ENCODE peak calls at places on chromosomes 4 and X, in four cellular contexts. J, V, M and U are unnamed samples. For H3K27me3 and H3K4me1, the result is how much of the 10 kb centered on the place peaks cover.

GRCh38 chr4:29805245-29805644 is 914.9 kb upstream of the PCDH7 start:
- DNase-seq in V (no peak), M (no peak), J (no peak), U (no peak)

GRCh38 chr4:56215901-56216300 is 171.4 kb downstream of the AASDH start:
- DNase-seq in M (no peak), J (no peak), V (peak), U (no peak)

GRCh38 chr4:6887591-6888371 is 21.8 kb upstream of the TBC1D14 start:
- DNase-seq in M (no peak), V (no peak), J (no peak), U (no peak)

GRCh38 chr4:183504930-183505555 is at the start of gene ING2:
- DNase-seq in M (no peak), J (no peak), V (no peak), U (peak)

GRCh38 chrX:24979081-24979480 is 36.7 kb downstream of the ARX start:
- DNase-seq in M (no peak), V (peak), J (no peak), U (no peak)

GRCh38 chr4:13918110-13918509 is 290.6 kb upstream of the BOD1L1 start:
- DNase-seq in V (peak), M (no peak), J (no peak), U (no peak)

GRCh38 chr4:25913056-25913850 is 767 bp upstream of the SMIM20 start:
- DNase-seq in J (peak), V (no peak), M (peak), U (no peak)

GRCh38 chr4:75547647-75548387 is 8.0 kb upstream of the ODAPH start:
- DNase-seq in V (peak), J (no peak), M (no peak), U (no peak)

GRCh38 chr4:85147481-85148076 is 181.1 kb upstream of the WDFY3 start:
- DNase-seq in M (peak), J (no peak), V (peak), U (no peak)

GRCh38 chr4:18813055-18813454 is 791.5 kb upstream of the LCORL start:
- DNase-seq in V (no peak), J (no peak), M (no peak), U (no peak)

GRCh38 chrX:56994375-56995270 is 718 bp downstream of the SPIN3 start:
- DNase-seq in V (peak), M (no peak), J (no peak), U (no peak)

GRCh38 chrX:19005909-19006308 is 22.0 kb upstream of the PHKA2 start:
- DNase-seq in M (no peak), V (no peak), J (no peak), U (no peak)

DNA sequence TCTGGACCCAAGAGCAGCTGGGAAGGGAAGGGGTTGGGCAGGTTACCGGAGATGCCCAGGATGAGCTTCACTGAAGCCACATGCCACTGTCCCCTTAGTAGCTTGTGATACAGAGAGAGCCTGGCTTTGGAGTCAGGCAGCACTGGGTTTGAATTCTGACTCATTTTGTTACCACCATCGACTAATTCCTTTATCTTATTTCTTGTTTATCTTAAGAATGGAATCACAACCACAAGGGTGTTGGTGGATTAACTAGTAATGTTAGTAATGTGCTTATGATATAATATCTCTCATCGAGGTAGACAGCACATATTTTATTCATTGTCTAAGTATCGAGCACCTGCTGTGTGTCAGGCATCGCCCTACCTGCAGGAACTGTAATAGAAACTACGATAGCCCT is 17.7 kb upstream of the STX18 start:
- DNase-seq in M (no peak), J (no peak), V (peak), U (no peak)
- H3K27me3 ChIP-seq in M (under half), J (under half), V (under half), U (under half)

DNA sequence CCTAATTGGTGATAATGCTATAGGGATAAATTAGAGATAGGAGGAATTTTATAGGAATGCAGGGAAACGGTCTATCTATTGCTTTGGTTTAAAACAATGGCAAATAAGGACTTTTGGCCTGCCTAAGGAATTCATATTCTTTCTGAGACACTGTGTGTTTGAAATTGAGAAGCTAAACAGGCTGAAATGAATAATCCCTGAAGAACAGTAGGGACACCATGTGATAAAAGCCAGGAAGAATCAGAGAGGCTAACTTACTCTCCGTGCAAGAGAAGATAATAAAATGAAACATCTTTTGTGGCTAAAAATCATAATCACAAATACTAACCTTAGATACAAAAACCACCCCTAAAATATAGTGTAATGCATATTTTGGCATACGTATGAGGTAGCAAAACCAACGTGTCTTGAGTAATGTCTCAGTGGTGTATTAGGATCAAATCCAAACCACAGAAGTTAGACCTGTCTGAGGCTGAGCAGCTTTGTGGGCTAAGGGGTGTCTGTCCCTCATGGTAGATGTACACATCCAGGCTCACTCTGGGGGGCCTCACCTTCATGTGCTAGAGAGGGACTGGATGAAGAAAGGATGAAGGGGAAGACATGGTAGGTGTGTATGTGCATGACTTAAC is 187.8 kb upstream of the TBC1D9 start:
- DNase-seq in V (peak), M (no peak), J (no peak), U (no peak)
- H3K4me1 ChIP-seq in V (under half), M (under half), J (under half), U (under half)

DNA sequence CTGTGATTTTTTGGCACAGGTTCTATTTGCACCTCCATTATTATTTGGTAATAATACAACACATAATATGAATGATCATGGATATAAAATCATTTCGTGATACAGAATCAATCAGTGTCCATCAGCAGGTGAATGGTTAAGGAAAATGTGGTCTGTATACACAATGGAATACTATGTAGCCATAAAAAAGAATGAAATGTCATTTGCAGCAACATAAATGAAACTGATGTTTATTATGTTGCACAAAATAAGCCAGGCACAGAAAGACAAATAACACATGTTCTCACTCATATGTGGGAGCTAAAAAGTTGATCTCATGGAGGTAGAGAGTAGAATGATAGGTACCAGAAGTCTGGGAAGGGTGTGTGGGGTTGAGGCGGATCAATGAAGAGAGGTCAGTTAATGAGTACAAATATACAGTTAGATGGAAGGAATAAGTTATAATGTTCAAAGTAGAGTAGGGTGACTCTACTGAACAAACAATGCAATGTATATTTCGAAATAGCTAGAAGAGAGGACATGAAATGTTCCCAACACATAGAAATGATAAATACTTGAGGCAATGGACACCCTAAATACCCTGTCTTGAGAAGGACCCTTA is 1.1 kb upstream of the SMARCA1 start:
- DNase-seq in J (no peak), V (no peak), M (no peak), U (no peak)
- H3K4me3 ChIP-seq in J (no peak), V (no peak), M (no peak), U (no peak)

GRCh38 chr4:80266902-80267380 is 477 bp downstream of the FGF5 start:
- DNase-seq in J (peak), V (peak), M (no peak), U (peak)

GRCh38 chr4:80266267-80266901 is at the start of gene FGF5:
- DNase-seq in J (peak), V (peak), M (no peak), U (peak)

GRCh38 chr4:80264825-80265224 is 1.6 kb upstream of the FGF5 start:
- DNase-seq in M (no peak), J (no peak), V (no peak), U (no peak)

GRCh38 chr4:80264352-80264647 is 2.2 kb upstream of the FGF5 start:
- DNase-seq in J (no peak), M (no peak), V (no peak), U (no peak)

GRCh38 chr4:80265571-80266266 is 745 bp upstream of the FGF5 start:
- DNase-seq in V (peak), M (no peak), J (no peak), U (no peak)
- H3K27me3 ChIP-seq in V (under half), M (under half), J (half or more), U (under half)

GRCh38 chrX:123822965-123823364 is 36.9 kb upstream of the XIAP start:
- DNase-seq in V (no peak), M (no peak), J (no peak), U (no peak)
- H3K4me1 ChIP-seq in V (under half), M (under half), J (under half), U (under half)

GRCh38 chr4:42786350-42787070 is 106.0 kb upstream of the GRXCR1 start:
- DNase-seq in M (no peak), V (no peak), J (peak), U (no peak)
- H3K4me3 ChIP-seq in M (no peak), V (no peak), J (no peak), U (no peak)

GRCh38 chrX:153763298-153763932 is 634 bp upstream of the PLXNB3 start:
- DNase-seq in M (no peak), V (no peak), J (no peak), U (no peak)
- H3K27me3 ChIP-seq in M (under half), V (under half), J (under half), U (under half)

DNA sequence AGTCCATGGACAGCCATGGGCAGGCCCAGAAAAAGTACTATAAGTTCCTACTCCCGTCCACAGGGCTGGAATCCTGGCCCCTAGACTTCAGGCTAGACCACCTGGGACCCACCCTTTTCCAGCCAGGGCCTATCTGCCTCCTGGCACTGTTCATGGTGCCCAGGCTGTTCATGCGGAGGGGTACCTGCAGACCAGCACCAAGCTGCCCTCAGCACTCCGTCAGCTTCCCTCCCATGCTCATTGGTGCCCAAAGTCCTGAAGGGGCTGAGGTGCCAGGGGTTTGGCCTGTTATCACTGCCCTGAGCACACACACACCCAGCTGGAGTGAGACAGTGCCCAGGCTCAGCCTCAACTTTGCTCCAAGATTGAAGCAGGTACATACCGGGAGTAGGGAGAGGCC is 477.7 kb downstream of the STPG2 start:
- DNase-seq in M (no peak), V (no peak), J (peak), U (no peak)
- H3K4me1 ChIP-seq in M (under half), V (under half), J (under half), U (under half)